ENCODE peak calls at places on chromosome 11, in seven cellular contexts. C is astrocyte; J is brain microvascular endothelial cell; F is PC-3; W is aorta; T is CD8-positive, alpha-beta memory T cell; A is body of pancreas. H is an unnamed sample.

GRCh38 chr11:129723146-129723963 is 92.3 kb upstream of the TMEM45B start:
- DNase-seq in C (no peak), J (no peak), T (no peak), F (no peak), W (no peak), A (no peak), H (no peak)

GRCh38 chr11:119671048-119671447 is 58.0 kb downstream of the NECTIN1 start:
- DNase-seq in T (no peak), A (peak; percentile 74), C (peak; percentile 71), J (peak; percentile 62), W (no peak), F (no peak), H (no peak)

GRCh38 chr11:1936072-1936780 is 10.9 kb upstream of the MRPL23 start:
- DNase-seq in A (no peak), J (no peak), W (peak; percentile 53), C (no peak), F (no peak), T (no peak), H (no peak)

GRCh38 chr11:112229746-112230433 is 3.7 kb downstream of the PTS start:
- DNase-seq in C (peak; percentile 94), T (no peak), F (no peak), W (no peak), J (peak; percentile 86), A (no peak), H (peak; percentile 90)

GRCh38 chr11:19777032-19777341 is 64.3 kb downstream of the NAV2 start:
- DNase-seq in W (peak; percentile 86), F (peak; percentile 4), A (peak; percentile 55), C (no peak), T (no peak), J (no peak), H (no peak)

GRCh38 chr11:82775736-82776346 is 42.2 kb upstream of the FAM181B start:
- DNase-seq in F (peak; percentile 89), J (peak; percentile 67), A (peak; percentile 10), C (no peak), T (peak; percentile 10), W (no peak), H (no peak)

GRCh38 chr11:35131760-35132159 is 7.2 kb upstream of the CD44 start:
- DNase-seq in T (no peak), C (no peak), W (no peak), J (no peak), A (no peak), F (no peak), H (no peak)

GRCh38 chr11:71364176-71364671 is 84.0 kb downstream of the DHCR7 start:
- DNase-seq in J (no peak), F (no peak), T (no peak), W (peak; percentile 60), A (peak; percentile 12), C (no peak), H (no peak)

GRCh38 chr11:9121397-9121796 is 30.0 kb upstream of the SCUBE2 start:
- DNase-seq in W (no peak), C (no peak), F (no peak), T (no peak), A (no peak), J (no peak), H (no peak)

GRCh38 chr11:29914203-29914930 is 102.5 kb downstream of the KCNA4 start:
- DNase-seq in A (no peak), C (no peak), F (no peak), J (no peak), T (no peak), W (no peak), H (no peak)

GRCh38 chr11:34086554-34087278 is 18.7 kb upstream of the NAT10 start:
- DNase-seq in W (no peak), A (no peak), J (no peak), T (no peak), C (peak; percentile 28), F (no peak), H (no peak)

GRCh38 chr11:10747733-10748132 is 3.3 kb upstream of the CTR9 start:
- DNase-seq in J (no peak), T (no peak), A (no peak), F (peak; percentile 37), C (no peak), W (no peak), H (no peak)

GRCh38 chr11:66863428-66864125 is 6.7 kb downstream of the LRFN4 start:
- DNase-seq in C (no peak), F (no peak), W (no peak), J (no peak), A (no peak), T (no peak), H (no peak)

GRCh38 chr11:3170756-3171670 is 5.9 kb upstream of the OSBPL5 start:
- DNase-seq in F (no peak), W (peak; percentile 73), A (no peak), C (no peak), J (no peak), T (peak; percentile 36), H (no peak)

GRCh38 chr11:35135222-35135621 is 3.7 kb upstream of the CD44 start:
- DNase-seq in J (no peak), A (peak; percentile 46), T (no peak), W (no peak), F (no peak), C (peak; percentile 63), H (no peak)

GRCh38 chr11:118434123-118434552 is 2.2 kb upstream of the KMT2A start:
- DNase-seq in A (no peak), F (no peak), C (peak; percentile 52), J (no peak), W (no peak), T (no peak), H (no peak)

DNA sequence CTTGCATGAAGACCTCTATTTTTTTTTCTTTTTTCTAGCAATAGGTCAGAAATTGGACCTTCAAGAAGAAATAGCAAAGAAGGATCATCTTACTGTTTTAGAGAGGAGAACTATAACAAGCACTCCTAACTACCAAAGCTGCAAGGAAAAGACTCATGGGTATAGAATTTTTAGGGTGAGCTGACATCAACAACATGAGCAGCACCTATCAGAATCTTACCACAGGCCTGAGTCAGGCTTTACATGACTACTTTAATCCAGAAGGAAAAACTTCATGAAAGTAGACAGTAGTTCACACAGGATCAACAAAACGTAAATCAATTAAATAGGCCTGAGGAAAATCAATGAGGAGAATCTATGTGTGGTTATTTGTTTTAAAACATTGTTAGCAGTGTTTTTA is 130.5 kb downstream of the FAM76B start:
- DNase-seq in C (peak; percentile 54), J (peak; percentile 49), W (no peak), F (no peak), T (no peak), A (no peak), H (peak; percentile 34)
- H3K4me3 ChIP-seq in C (no peak overlapping the region), J (no peak overlapping the region), W (no peak overlapping the region), F (no peak overlapping the region), T (no peak overlapping the region), A (no peak overlapping the region), H (no peak overlapping the region)

GRCh38 chr11:61067782-61068181 is 34.5 kb upstream of the CD5 start:
- DNase-seq in A (no peak), F (no peak), T (no peak), W (no peak), J (no peak), C (no peak), H (no peak)

GRCh38 chr11:61069427-61069826 is 32.9 kb upstream of the CD5 start:
- DNase-seq in A (no peak), C (no peak), W (no peak), T (no peak), F (no peak), J (no peak), H (no peak)

GRCh38 chr11:61068581-61068980 is 33.7 kb upstream of the CD5 start:
- DNase-seq in F (no peak), T (no peak), W (no peak), C (no peak), J (no peak), A (no peak), H (no peak)

GRCh38 chr11:61065955-61066638 is 36.2 kb upstream of the CD5 start:
- DNase-seq in F (no peak), T (no peak), C (no peak), J (no peak), W (no peak), A (no peak), H (no peak)

DNA sequence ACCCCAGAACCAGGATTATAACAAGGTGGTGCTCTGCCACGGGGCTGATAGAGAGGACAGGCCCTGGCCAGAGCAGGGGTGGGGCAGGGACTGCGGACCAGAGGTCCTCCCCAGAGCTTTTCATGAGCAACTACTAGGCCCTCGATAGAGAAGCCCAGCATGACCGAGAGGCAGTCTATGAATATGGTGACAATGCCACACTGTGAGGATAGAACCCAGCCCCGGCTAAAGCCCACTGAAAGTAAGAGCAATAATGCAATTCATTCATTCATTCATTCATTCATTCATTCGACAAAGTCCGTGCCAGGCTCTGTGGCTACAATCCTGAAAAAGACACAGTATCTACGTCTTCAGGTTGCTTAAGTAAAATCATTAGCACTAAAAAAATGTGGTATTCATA is 35.6 kb upstream of the CD5 start:
- DNase-seq in C (no peak), F (no peak), A (no peak), T (no peak), J (no peak), W (no peak), H (no peak)
- H3K4me3 ChIP-seq in C (no peak overlapping the region), F (no peak overlapping the region), A (no peak overlapping the region), T (no peak overlapping the region), J (no peak overlapping the region), W (no peak overlapping the region), H (no peak overlapping the region)

DNA sequence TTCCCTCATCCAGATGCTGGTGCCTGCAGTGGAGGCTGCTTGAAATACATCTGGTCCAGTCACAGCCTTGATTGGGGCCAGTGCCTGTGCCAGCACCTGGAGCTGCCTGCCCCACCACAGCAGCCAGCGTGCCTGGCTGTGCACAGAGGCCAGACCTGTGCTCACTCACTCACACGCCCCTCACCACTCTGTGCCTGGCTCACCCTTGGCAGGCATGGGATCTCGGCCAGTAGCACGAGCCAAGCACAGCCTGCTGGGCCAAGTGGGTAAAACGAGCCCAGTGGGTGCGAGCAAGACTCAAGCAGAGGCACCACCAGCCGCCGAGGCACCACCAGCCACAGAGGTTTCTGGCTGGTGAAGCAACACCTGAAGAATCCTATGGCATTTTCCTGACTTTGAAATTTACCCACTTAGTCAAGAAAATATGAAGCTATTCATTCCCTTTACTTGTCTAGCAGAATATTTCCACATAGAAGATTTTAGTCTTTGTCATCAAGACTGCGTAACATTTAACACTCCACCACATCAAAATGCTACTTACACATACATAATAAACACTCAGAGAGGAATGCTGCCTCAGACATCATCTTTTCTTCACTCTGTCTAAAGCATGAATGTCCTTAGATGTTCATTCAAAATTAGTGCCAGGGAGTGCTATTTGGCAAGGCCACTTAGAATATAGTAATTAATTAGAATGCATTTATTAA is 424.3 kb upstream of the FAT3 start:
- DNase-seq in A (no peak), C (peak; percentile 10), T (no peak), W (peak; percentile 51), F (no peak), J (no peak), H (no peak)
- H3K4me3 ChIP-seq in A (no peak overlapping the region), C (no peak overlapping the region), T (no peak overlapping the region), W (no peak overlapping the region), F (no peak overlapping the region), J (no peak overlapping the region), H (no peak overlapping the region)

DNA sequence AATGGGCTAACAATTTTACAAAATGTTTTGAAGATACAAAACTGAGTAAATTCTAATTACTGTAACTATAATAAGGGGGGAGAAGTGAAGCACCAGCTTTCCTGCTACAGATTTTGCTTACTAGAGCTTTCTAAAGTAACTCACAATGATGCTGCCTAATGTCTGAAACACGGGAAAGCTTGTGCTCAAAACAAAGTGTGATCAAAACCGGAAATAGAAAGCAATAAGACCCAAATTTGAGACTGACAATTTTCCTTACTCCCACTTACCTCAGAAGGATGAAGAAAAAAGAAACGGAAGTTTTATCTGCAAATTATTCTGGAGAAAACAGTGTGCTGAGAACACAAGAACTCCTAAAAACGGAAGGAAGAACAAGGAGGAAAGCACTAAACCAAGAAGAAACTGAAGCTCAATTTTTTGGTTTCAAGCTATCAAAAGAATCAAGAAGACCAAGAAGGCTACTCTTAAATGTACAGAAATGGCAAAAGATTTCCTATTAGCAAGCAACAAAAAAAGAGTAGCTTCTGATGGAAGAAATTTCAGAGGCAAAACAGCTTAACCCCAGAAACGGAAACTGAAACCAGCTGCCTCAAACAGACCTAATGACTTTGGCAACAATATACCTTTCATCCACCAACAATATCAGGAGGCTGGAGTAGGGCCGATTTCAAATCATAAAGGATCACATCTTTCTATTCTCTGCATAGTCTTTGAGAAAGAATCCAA is 33.4 kb downstream of the AMBRA1 start:
- DNase-seq in J (no peak), W (no peak), F (no peak), T (peak; percentile 27), A (peak; percentile 20), C (no peak), H (no peak)
- H3K4me3 ChIP-seq in J (no peak overlapping the region), W (peak overlapping the region; percentile 90), F (no peak overlapping the region), T (peak overlapping the region; percentile 72), A (no peak overlapping the region), C (no peak overlapping the region), H (no peak overlapping the region)